ENCODE peak calls at places on chromosomes 13 and 19, in eight cellular contexts. M is fibroblast of lung; X is heart right ventricle; F is uterus; J is CD8-positive, alpha-beta T cell; T is aorta; I is PC-9; L is lower lobe of right lung. K is an unnamed sample.
A peak's percentile ranks its signal among the peaks of the same experiment; 100 is the strongest.

GRCh38 chr13:44197791-44198770 is 175.5 kb upstream of the SERP2 start:
- DNase-seq in F (no peak), M (peak; percentile 43), I (no peak), T (no peak), X (no peak), L (no peak), J (no peak), K (peak; percentile 14)

GRCh38 chr13:25192936-25193335 is 20.8 kb upstream of the AMER2 start:
- DNase-seq in L (no peak), F (no peak), T (no peak), X (no peak), J (no peak), I (no peak), M (no peak), K (no peak)

GRCh38 chr13:95896302-95896701 is 156.9 kb downstream of the UGGT2 start:
- DNase-seq in T (no peak), J (no peak), L (no peak), F (no peak), I (no peak), X (no peak), M (peak; percentile 27), K (no peak)

GRCh38 chr13:45436332-45436731 is 18.2 kb upstream of the SLC25A30 start:
- DNase-seq in T (no peak), F (no peak), L (no peak), X (no peak), J (no peak), I (no peak), M (no peak), K (no peak)

GRCh38 chr13:33285420-33286124 is at the start of gene STARD13:
- DNase-seq in F (peak; percentile 97), M (peak; percentile 98), J (no peak), L (peak; percentile 90), I (peak; percentile 91), T (peak; percentile 95), X (peak; percentile 97), K (peak; percentile 96)

GRCh38 chr13:35514801-35515502 is 38.5 kb upstream of the MAB21L1 start:
- DNase-seq in T (no peak), J (no peak), I (no peak), M (no peak), L (no peak), F (no peak), X (no peak), K (no peak)

GRCh38 chr13:113013878-113014751 is 45.1 kb downstream of the MCF2L start:
- DNase-seq in F (no peak), M (no peak), X (no peak), L (peak; percentile 34), I (no peak), J (no peak), T (no peak), K (no peak)

GRCh38 chr19:29450306-29450705 is 75.5 kb upstream of the VSTM2B start:
- DNase-seq in I (no peak), M (no peak), L (no peak), F (no peak), X (no peak), J (no peak), T (no peak), K (no peak)

GRCh38 chr19:49142866-49143335 is 12.3 kb downstream of the HRC start:
- DNase-seq in I (peak; percentile 88), M (peak; percentile 87), L (peak; percentile 91), X (peak; percentile 95), J (peak; percentile 36), T (peak; percentile 96), F (peak; percentile 84), K (peak; percentile 95)

GRCh38 chr19:11540642-11541041 is 2.0 kb downstream of the CNN1 start:
- DNase-seq in M (no peak), L (no peak), T (no peak), I (no peak), J (no peak), F (no peak), X (no peak), K (no peak)

GRCh38 chr19:38970664-38971532 is 4.6 kb downstream of the FBXO17 start:
- DNase-seq in L (no peak), F (no peak), I (no peak), T (no peak), M (peak; percentile 22), J (no peak), X (no peak), K (no peak)

GRCh38 chr19:44875666-44876418 is 15.2 kb upstream of the TOMM40 start:
- DNase-seq in I (peak; percentile 82), M (no peak), T (no peak), F (no peak), X (no peak), L (no peak), J (no peak), K (peak; percentile 95)

GRCh38 chr13:79589605-79590511 is 108.9 kb downstream of the NDFIP2 start:
- DNase-seq in M (no peak), L (no peak), T (no peak), X (no peak), J (no peak), I (no peak), F (no peak), K (no peak)

GRCh38 chr13:50892162-50892944 is 17.2 kb upstream of the RNASEH2B start:
- DNase-seq in F (no peak), L (no peak), J (no peak), I (no peak), M (no peak), T (no peak), X (no peak), K (no peak)

GRCh38 chr19:7440188-7440975 is 48.5 kb downstream of the PEX11G start:
- DNase-seq in T (no peak), X (no peak), J (no peak), I (no peak), M (no peak), F (no peak), L (no peak), K (no peak)

GRCh38 chr13:30019648-30020626 is 169.5 kb upstream of the UBL3 start:
- DNase-seq in J (no peak), L (no peak), T (no peak), M (no peak), F (no peak), I (no peak), X (no peak), K (no peak)

GRCh38 chr13:76632388-76633044 is 253.7 kb downstream of the KCTD12 start:
- DNase-seq in J (no peak), T (no peak), M (no peak), I (no peak), L (no peak), F (no peak), X (no peak), K (no peak)

GRCh38 chr19:16938211-16938610 is 49.4 kb downstream of the F2RL3 start:
- DNase-seq in F (no peak), I (no peak), L (no peak), J (no peak), M (no peak), X (no peak), T (no peak), K (no peak)

GRCh38 chr19:40513345-40513678 is 46.5 kb downstream of the SPTBN4 start:
- DNase-seq in L (no peak), I (no peak), J (no peak), X (no peak), M (no peak), F (no peak), T (no peak), K (no peak)

GRCh38 chr19:40511487-40511886 is 44.7 kb downstream of the SPTBN4 start:
- DNase-seq in T (no peak), X (no peak), F (no peak), L (no peak), M (no peak), I (no peak), J (no peak), K (no peak)

GRCh38 chr19:40510526-40511115 is 43.8 kb downstream of the SPTBN4 start:
- DNase-seq in L (no peak), X (no peak), T (no peak), F (no peak), J (no peak), M (no peak), I (no peak), K (peak; percentile 66)

GRCh38 chr19:40512473-40513344 is 45.9 kb downstream of the SPTBN4 start:
- DNase-seq in I (no peak), X (no peak), T (no peak), L (no peak), F (no peak), M (no peak), J (no peak), K (no peak)

GRCh38 chr19:40512110-40512472 is 45.3 kb downstream of the SPTBN4 start:
- DNase-seq in F (no peak), M (no peak), J (no peak), L (no peak), I (no peak), X (no peak), T (no peak), K (no peak)
- H3K27me3 ChIP-seq in F (no peaks in the 10 kb centered on the region), M (peaks cover 21% of the 10 kb centered on the region), J (peaks cover 7% of the 10 kb centered on the region), L (peaks cover 42% of the 10 kb centered on the region), I (peaks cover 18% of the 10 kb centered on the region), X (peaks cover 50% of the 10 kb centered on the region), T (no peaks in the 10 kb centered on the region), K (peaks cover 27% of the 10 kb centered on the region)

DNA sequence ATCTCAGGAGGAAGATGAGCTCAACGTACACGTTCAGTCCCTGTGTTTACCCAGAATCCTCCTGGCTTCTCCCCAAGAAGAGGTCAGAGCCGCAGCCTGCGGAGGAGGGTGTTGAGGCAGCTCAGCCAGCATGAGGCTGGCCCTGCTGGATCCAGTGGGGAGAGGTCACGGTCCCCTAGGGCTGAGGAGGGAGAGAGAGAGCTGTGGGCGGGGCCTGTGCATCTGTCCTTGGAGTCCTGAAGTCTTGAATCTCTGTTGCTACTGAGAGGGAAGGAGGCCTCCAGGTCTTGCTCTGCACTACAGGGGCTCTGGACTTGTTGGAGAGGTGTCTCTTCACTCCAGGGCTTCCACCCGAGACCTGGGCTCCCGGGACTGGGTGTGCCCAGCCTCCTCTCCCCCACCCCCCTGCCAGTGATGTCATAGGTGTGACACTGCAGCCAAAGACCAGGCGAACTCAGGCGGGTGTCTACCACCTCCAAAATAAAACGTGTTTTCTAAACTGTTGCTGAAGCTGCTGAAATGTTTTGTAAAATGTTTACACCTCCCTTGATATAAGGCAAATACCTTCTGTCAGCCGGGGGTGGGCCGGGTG is 77.9 kb upstream of the KCTD15 start:
- DNase-seq in F (no peak), L (no peak), M (no peak), I (no peak), X (no peak), T (no peak), J (no peak), K (no peak)
- H3K27ac ChIP-seq in F (no peak overlapping the region), L (no peak overlapping the region), M (no peak overlapping the region), I (no peak overlapping the region), X (no peak overlapping the region), T (no peak overlapping the region), J (no peak overlapping the region), K (no peak overlapping the region)

DNA sequence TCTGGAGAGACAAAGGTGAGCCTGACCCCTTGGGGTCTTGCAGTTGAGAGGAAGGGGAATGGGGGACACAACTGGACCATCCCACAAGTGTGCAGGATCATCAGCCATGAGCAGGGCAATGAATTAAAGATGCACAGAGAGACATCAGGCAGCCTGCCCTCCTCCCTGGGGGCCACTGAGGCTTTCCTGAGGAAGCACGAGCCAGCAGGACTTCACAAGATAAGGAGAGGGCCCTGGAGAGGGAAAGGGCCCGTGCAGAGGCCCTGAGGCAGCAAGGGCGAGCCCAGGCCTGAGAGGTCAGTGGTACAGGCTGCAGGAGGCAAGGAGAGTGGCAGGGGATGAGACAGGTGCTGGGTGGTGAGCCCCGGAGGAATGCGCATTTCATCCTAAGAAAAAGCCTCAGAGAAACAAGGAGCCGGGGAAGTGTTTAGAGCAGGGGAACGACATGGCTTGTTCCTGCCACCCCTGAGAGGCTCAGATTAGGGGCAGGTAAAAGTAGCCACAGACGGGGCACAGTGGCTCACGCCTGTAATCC is 9.0 kb upstream of the PRKD2 start:
- DNase-seq in M (no peak), I (no peak), J (no peak), X (no peak), L (no peak), T (no peak), F (no peak), K (no peak)
- H3K36me3 ChIP-seq in M (peaks cover 59% of the 10 kb centered on the region), I (peaks cover 42% of the 10 kb centered on the region), J (peaks cover 51% of the 10 kb centered on the region), X (peaks cover 6% of the 10 kb centered on the region), L (peaks cover 100% of the 10 kb centered on the region), T (no peaks in the 10 kb centered on the region), F (no peaks in the 10 kb centered on the region), K (peaks cover 95% of the 10 kb centered on the region)

GRCh38 chr19:41932259-41933130 is 4.2 kb upstream of the ERFL start:
- DNase-seq in X (no peak), F (no peak), T (no peak), I (no peak), J (no peak), M (no peak), L (no peak), K (no peak)
- H3K27me3 ChIP-seq in X (peaks cover 93% of the 10 kb centered on the region), F (peaks cover 52% of the 10 kb centered on the region), T (peaks cover 3% of the 10 kb centered on the region), I (peaks cover 57% of the 10 kb centered on the region), J (no peaks in the 10 kb centered on the region), M (peaks cover 70% of the 10 kb centered on the region), L (peaks cover 63% of the 10 kb centered on the region), K (peaks cover 83% of the 10 kb centered on the region)